ENCODE peak calls at places on chromosomes 6 and 20, in ten cellular contexts. M is spleen, Z is Peyer's patch, L is transverse colon, B is GM23338, P is HepG2, X is BJ, N is neural progenitor cell, S is lower lobe of right lung, T is stomach. Y is an unnamed sample.

GRCh38 chr6:14002176-14002947 is 77.6 kb downstream of the RNF182 start:
- DNase-seq in M (no peak), Z (no peak), L (no peak), B (peak; percentile 51), P (no peak), X (no peak), N (no peak), S (no peak), T (no peak), Y (no peak)

GRCh38 chr6:10479939-10480700 is 41.0 kb upstream of the GCNT2 start:
- DNase-seq in M (no peak), Z (no peak), L (no peak), B (no peak), P (no peak), X (no peak), N (no peak), S (no peak), T (no peak), Y (no peak)

GRCh38 chr6:34120953-34121675 is 24.8 kb downstream of the GRM4 start:
- DNase-seq in M (no peak), Z (no peak), L (no peak), B (no peak), P (no peak), X (no peak), N (peak; percentile 41), S (no peak), T (no peak), Y (no peak)

GRCh38 chr6:4280721-4281120 is 145.3 kb upstream of the ECI2 start:
- DNase-seq in M (no peak), Z (no peak), L (no peak), B (no peak), P (no peak), X (peak; percentile 20), N (no peak), S (no peak), T (no peak), Y (peak; percentile 79)

GRCh38 chr6:97440590-97441176 is 157.7 kb upstream of the MMS22L start:
- DNase-seq in M (no peak), Z (no peak), L (no peak), B (peak; percentile 79), P (peak; percentile 54), X (no peak), N (peak; percentile 75), S (no peak), T (no peak), Y (no peak)

GRCh38 chr6:53143710-53144109 is 4.9 kb downstream of the GCM1 start:
- DNase-seq in M (no peak), Z (no peak), L (no peak), B (no peak), P (no peak), X (no peak), N (no peak), S (no peak), T (no peak), Y (no peak)

GRCh38 chr6:47076422-47077344 is 34.6 kb upstream of the ADGRF1 start:
- DNase-seq in M (no peak), Z (no peak), L (peak; percentile 17), B (no peak), P (peak; percentile 100), X (no peak), N (no peak), S (no peak), T (peak; percentile 84), Y (peak; percentile 22)

GRCh38 chr6:19472168-19472567 is 365.0 kb upstream of the ID4 start:
- DNase-seq in M (no peak), Z (no peak), L (no peak), B (no peak), P (no peak), X (peak; percentile 64), N (no peak), S (no peak), T (no peak), Y (no peak)

DNA sequence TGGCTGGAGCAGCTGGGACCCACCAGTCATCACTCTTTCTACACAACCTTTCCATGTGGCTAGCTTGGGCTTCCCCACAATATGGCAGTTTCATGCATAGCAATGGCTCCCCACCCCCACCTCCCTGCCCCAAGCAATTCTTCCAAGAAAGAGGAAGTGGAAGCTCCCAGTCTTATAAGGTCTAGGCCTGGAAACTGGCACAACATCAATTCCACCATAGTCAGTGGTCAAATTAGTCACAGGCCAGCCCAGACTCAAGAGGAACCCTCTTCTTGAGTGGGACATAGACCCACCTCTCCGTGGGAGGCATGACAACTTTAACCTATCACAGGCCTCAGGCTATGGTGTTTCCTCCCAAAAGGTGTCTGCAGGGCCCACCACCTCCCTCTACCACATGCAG is 17.8 kb downstream of the TGM6 start:
- DNase-seq in M (no peak), Z (no peak), L (no peak), B (no peak), P (no peak), X (no peak), N (no peak), S (no peak), T (no peak), Y (no peak)
- H3K36me3 ChIP-seq in M (no peaks in the 10 kb centered on the region), Z (no peaks in the 10 kb centered on the region), L (no peaks in the 10 kb centered on the region), B (no peaks in the 10 kb centered on the region), P (no peaks in the 10 kb centered on the region), X (no peaks in the 10 kb centered on the region), N (no peaks in the 10 kb centered on the region), S (no peaks in the 10 kb centered on the region), T (no peaks in the 10 kb centered on the region), Y (no peaks in the 10 kb centered on the region)

DNA sequence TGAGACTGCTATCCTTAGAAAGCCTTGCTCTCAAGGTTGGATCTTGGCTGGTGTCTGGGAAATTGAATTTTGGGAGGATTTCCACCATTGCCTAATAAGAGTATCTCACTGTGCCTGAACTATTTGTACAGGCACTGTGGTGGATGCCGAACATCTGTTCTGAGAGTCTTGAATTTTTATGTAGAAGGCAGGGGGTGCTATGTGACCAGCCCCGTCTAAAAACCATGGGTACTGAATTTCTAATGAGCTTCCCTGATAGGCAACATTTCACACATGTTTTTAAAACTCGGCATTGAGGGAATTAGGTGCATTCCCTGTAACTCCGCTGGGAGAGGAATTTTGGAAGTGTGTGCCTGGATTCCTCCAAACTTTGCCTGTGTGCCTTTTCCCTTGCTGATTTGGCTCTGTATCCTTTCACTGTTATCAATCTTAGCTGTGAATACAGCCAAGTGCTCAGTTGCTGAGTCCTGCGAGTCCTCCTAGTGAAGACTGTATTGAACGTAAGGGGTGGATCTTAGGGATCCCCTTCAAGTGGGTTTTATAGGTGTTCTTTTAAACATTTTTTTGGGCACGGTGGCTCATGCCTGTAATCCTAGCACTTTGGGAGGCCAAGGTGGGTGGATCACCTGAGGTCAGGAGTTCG is 27.6 kb upstream of the SCAF8 start:
- DNase-seq in M (no peak), Z (no peak), L (no peak), B (peak; percentile 18), P (no peak), X (no peak), N (peak; percentile 10), S (no peak), T (no peak), Y (no peak)
- TF ChIP-seq CTCF in M (no peak), Z (no peak), L (no peak), B (peak; percentile 50), P (peak; percentile 12), X (no peak), N (peak; percentile 8), S (no peak), T (peak; percentile 34), Y (no peak)

GRCh38 chr6:161393839-161394364 is 120.0 kb upstream of the AGPAT4 start:
- DNase-seq in M (no peak), Z (peak; percentile 20), L (peak; percentile 28), B (peak; percentile 72), P (peak; percentile 71), X (peak; percentile 27), N (peak; percentile 76), S (no peak), T (no peak), Y (peak; percentile 21)

GRCh38 chr6:161393292-161393691 is 119.4 kb upstream of the AGPAT4 start:
- DNase-seq in M (no peak), Z (no peak), L (no peak), B (no peak), P (no peak), X (no peak), N (no peak), S (no peak), T (no peak), Y (no peak)

GRCh38 chr6:161396539-161396938 is 122.7 kb upstream of the AGPAT4 start:
- DNase-seq in M (no peak), Z (no peak), L (no peak), B (no peak), P (no peak), X (no peak), N (no peak), S (no peak), T (no peak), Y (no peak)

GRCh38 chr6:161395832-161396231 is 122.0 kb upstream of the AGPAT4 start:
- DNase-seq in M (no peak), Z (no peak), L (no peak), B (no peak), P (no peak), X (no peak), N (no peak), S (no peak), T (no peak), Y (no peak)

DNA sequence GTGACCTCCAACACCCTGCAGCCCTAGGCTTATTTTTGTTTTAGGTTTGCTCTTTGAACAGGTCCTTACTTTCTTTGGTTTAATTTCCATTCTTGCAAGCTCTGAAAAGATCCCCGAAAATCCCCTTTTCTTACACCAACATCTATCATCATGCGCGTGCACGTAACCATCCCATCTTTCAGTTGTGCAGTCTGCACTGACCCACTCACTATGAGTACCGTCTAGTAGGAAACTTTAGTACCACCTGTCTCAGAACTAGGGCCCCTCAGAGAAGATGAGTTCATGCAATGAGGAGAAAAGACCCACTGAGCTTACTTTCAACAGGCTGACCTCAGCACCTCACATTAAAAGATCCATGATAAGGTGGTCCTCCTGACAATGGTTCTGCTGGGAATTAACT is 120.6 kb upstream of the AGPAT4 start:
- DNase-seq in M (no peak), Z (no peak), L (no peak), B (no peak), P (no peak), X (no peak), N (no peak), S (no peak), T (no peak), Y (no peak)
- H3K4me3 ChIP-seq in M (no peak overlapping the region), Z (no peak overlapping the region), L (no peak overlapping the region), B (no peak overlapping the region), P (no peak overlapping the region), X (no peak overlapping the region), N (no peak overlapping the region), S (no peak overlapping the region), T (no peak overlapping the region), Y (no peak overlapping the region)

GRCh38 chr6:163460307-163460782 is 45.8 kb downstream of the QKI start:
- DNase-seq in M (no peak), Z (no peak), L (no peak), B (no peak), P (no peak), X (no peak), N (peak; percentile 42), S (no peak), T (no peak), Y (no peak)

GRCh38 chr6:163461696-163462095 is 47.2 kb downstream of the QKI start:
- DNase-seq in M (no peak), Z (no peak), L (no peak), B (no peak), P (no peak), X (no peak), N (no peak), S (no peak), T (no peak), Y (no peak)

GRCh38 chr6:163457637-163458561 is 43.4 kb downstream of the QKI start:
- DNase-seq in M (no peak), Z (no peak), L (peak; percentile 11), B (peak; percentile 20), P (peak; percentile 23), X (peak; percentile 67), N (no peak), S (no peak), T (no peak), Y (no peak)

GRCh38 chr6:163459007-163459406 is 44.5 kb downstream of the QKI start:
- DNase-seq in M (peak; percentile 41), Z (no peak), L (no peak), B (peak; percentile 19), P (no peak), X (no peak), N (no peak), S (no peak), T (no peak), Y (no peak)

DNA sequence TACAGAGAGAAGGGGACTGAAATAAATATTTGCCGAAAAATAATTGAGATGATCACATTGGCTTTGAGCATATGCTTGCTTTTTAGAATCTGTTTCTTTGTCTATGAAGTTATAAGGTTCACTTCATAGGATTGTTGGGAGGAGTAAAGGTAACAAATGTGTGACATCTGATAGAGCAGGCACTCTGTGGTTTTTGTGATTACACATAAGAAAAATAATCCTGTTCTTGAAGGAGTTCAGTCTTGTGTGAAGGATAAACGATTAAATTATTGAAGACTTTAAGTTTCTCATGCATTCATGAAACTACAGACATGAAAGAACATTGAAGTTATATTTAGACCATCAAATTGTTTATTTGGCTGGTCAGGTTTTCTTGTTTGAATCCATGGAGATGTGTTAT is 45.0 kb downstream of the QKI start:
- DNase-seq in M (no peak), Z (no peak), L (no peak), B (no peak), P (no peak), X (no peak), N (no peak), S (no peak), T (no peak), Y (no peak)
- H3K36me3 ChIP-seq in M (no peaks in the 10 kb centered on the region), Z (no peaks in the 10 kb centered on the region), L (no peaks in the 10 kb centered on the region), B (no peaks in the 10 kb centered on the region), P (peaks cover 18% of the 10 kb centered on the region), X (peaks cover 1% of the 10 kb centered on the region), N (peaks cover 4% of the 10 kb centered on the region), S (peaks cover 14% of the 10 kb centered on the region), T (peaks cover 7% of the 10 kb centered on the region), Y (no peaks in the 10 kb centered on the region)